ENCODE peak calls at places on chromosomes 1 and 21, in seven cellular contexts. D, X, F, R, B, N and E are unnamed samples. For H3K4me1, the result is how much of the 10 kb centered on the place peaks cover.

GRCh38 chr1:51203121-51203873 is 32.8 kb upstream of the RNF11 start:
- DNase-seq in D (no peak), X (no peak), F (no peak), R (no peak), B (no peak), N (no peak), E (no peak)

GRCh38 chr21:44603911-44604310 is 3.5 kb downstream of the KRTAP10-7 start:
- DNase-seq in D (no peak), X (no peak), F (no peak), R (no peak), B (no peak), N (no peak), E (no peak)

GRCh38 chr1:204348722-204349121 is 11.0 kb downstream of the PLEKHA6 start:
- DNase-seq in D (peak), X (peak), F (no peak), R (peak), B (no peak), N (peak), E (peak)

GRCh38 chr1:229097356-229097755 is 173.6 kb upstream of the RAB4A start:
- DNase-seq in D (no peak), X (no peak), F (no peak), R (no peak), B (no peak), N (no peak), E (no peak)

GRCh38 chr21:31326478-31327247 is 17.4 kb downstream of the TIAM1 start:
- DNase-seq in D (no peak), X (no peak), F (no peak), R (no peak), B (peak), N (no peak), E (no peak)

GRCh38 chr1:9345922-9346321 is 53.2 kb downstream of the SPSB1 start:
- DNase-seq in D (no peak), X (no peak), F (no peak), R (no peak), B (no peak), N (no peak), E (no peak)

GRCh38 chr1:103106426-103107321 is 1.6 kb downstream of the COL11A1 start:
- DNase-seq in D (peak), X (peak), F (no peak), R (no peak), B (no peak), N (peak), E (peak)

GRCh38 chr1:8398086-8398485 is 80.2 kb downstream of the SLC45A1 start:
- DNase-seq in D (no peak), X (no peak), F (no peak), R (no peak), B (no peak), N (no peak), E (no peak)

GRCh38 chr1:65717815-65718454 is 74.8 kb upstream of the PDE4B start:
- DNase-seq in D (no peak), X (no peak), F (no peak), R (no peak), B (no peak), N (no peak), E (no peak)

GRCh38 chr1:194512957-194513356 is 1326.5 kb upstream of the B3GALT2 start:
- DNase-seq in D (no peak), X (no peak), F (no peak), R (no peak), B (no peak), N (no peak), E (no peak)

GRCh38 chr1:39154553-39155361 is 49.7 kb upstream of the MACF1 start:
- DNase-seq in D (peak), X (peak), F (no peak), R (peak), B (no peak), N (peak), E (peak)

GRCh38 chr1:62725981-62726588 is 37.9 kb upstream of the DOCK7 start:
- DNase-seq in D (no peak), X (no peak), F (no peak), R (no peak), B (no peak), N (no peak), E (no peak)

GRCh38 chr1:43460988-43461693 is 7.4 kb upstream of the HYI start:
- DNase-seq in D (no peak), X (no peak), F (no peak), R (no peak), B (no peak), N (no peak), E (no peak)

GRCh38 chr1:30847358-30847972 is 61.1 kb downstream of the SDC3 start:
- DNase-seq in D (peak), X (peak), F (no peak), R (peak), B (no peak), N (no peak), E (peak)

GRCh38 chr1:47440052-47440848 is 2.4 kb downstream of the FOXD2 start:
- DNase-seq in D (no peak), X (no peak), F (no peak), R (no peak), B (no peak), N (no peak), E (no peak)

GRCh38 chr1:47442202-47442601 is 4.4 kb downstream of the FOXD2 start:
- DNase-seq in D (no peak), X (no peak), F (no peak), R (no peak), B (no peak), N (no peak), E (no peak)

GRCh38 chr1:47439151-47440051 is 1.6 kb downstream of the FOXD2 start:
- DNase-seq in D (no peak), X (no peak), F (no peak), R (no peak), B (no peak), N (no peak), E (no peak)

GRCh38 chr1:47441450-47442106 is 3.7 kb downstream of the FOXD2 start:
- DNase-seq in D (no peak), X (no peak), F (no peak), R (no peak), B (no peak), N (no peak), E (no peak)

DNA sequence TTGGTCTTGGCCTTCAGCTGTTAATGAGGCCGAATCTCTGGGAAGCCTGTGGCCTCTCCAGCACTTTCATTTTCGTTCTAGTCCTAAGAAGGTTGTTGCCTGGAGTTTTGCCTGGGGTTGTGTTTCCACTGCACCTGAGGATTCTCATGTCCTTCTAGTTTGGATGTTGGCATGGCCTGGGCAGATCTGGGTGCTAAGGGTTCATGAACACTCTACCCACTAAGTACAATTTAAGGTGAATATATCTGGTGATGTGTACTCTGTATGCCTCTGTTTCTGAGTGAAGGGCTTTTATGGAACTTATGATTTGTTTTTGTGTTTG is 3.0 kb downstream of the FOXD2 start:
- DNase-seq in D (no peak), X (no peak), F (no peak), R (no peak), B (no peak), N (no peak), E (no peak)
- H3K4me1 ChIP-seq in D (under half), X (under half), F (under half), R (under half), B (under half), N (under half), E (under half)

GRCh38 chr1:206584265-206584648 is 28.0 kb downstream of the EIF2D start:
- DNase-seq in D (no peak), X (no peak), F (no peak), R (no peak), B (no peak), N (no peak), E (no peak)
- H3K4me1 ChIP-seq in D (under half), X (under half), F (under half), R (under half), B (half or more), N (under half), E (under half)

GRCh38 chr1:21863981-21864380 is 51.9 kb downstream of the LDLRAD2 start:
- DNase-seq in D (no peak), X (no peak), F (no peak), R (no peak), B (no peak), N (no peak), E (no peak)
- H3K4me1 ChIP-seq in D (under half), X (under half), F (under half), R (under half), B (under half), N (under half), E (under half)

DNA sequence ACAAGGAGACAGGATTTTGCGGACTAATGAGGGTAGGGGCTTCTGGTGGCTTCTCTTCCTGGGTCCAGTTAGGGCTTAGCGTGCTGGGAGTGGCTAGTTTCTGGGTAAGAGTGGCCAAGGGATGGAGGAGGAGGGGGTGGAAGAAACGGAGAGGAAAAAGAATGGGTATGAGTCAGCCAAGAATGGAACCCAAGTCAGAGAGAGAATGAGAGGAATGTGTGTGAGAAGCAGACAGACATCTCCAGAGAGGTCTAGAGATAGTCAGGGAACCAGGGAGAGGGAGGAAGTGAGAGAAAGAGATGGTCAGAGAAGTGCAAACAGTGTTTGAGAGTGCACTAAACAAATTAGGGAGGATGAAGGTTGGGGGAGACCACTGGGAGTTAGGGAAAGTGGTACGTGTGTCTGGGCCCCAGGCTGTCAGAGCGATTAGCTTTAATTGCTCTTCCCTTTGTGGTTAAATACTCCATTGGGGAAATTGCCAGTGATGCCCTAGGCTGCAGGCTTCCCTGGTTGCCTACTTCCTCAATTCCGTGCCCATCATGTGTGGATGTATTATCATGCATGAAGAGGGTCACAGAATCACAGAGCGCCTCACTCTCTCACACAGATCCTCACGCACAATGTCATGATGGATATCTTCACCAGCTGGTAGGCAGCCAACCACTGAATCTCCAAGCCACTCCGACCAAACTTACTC is 1.4 kb downstream of the PEA15 start:
- DNase-seq in D (no peak), X (no peak), F (no peak), R (no peak), B (no peak), N (no peak), E (no peak)
- H3K4me1 ChIP-seq in D (under half), X (half or more), F (half or more), R (under half), B (under half), N (under half), E (under half)

GRCh38 chr1:182993746-182994145 is 29.5 kb upstream of the LAMC1 start:
- DNase-seq in D (no peak), X (no peak), F (no peak), R (no peak), B (no peak), N (no peak), E (no peak)

GRCh38 chr1:182998482-182998881 is 24.7 kb upstream of the LAMC1 start:
- DNase-seq in D (no peak), X (no peak), F (no peak), R (no peak), B (no peak), N (no peak), E (no peak)

GRCh38 chr1:182995894-182996293 is 27.3 kb upstream of the LAMC1 start:
- DNase-seq in D (no peak), X (no peak), F (no peak), R (no peak), B (no peak), N (no peak), E (no peak)

GRCh38 chr1:183000161-183000560 is 23.1 kb upstream of the LAMC1 start:
- DNase-seq in D (no peak), X (no peak), F (no peak), R (no peak), B (no peak), N (no peak), E (no peak)

GRCh38 chr1:182996816-182997215 is 26.4 kb upstream of the LAMC1 start:
- DNase-seq in D (no peak), X (no peak), F (no peak), R (no peak), B (no peak), N (no peak), E (no peak)
- H3K4me1 ChIP-seq in D (under half), X (under half), F (under half), R (under half), B (under half), N (under half), E (under half)

GRCh38 chr1:3610823-3611169 is 512 bp downstream of the MEGF6 start:
- DNase-seq in D (no peak), X (no peak), F (no peak), R (no peak), B (no peak), N (no peak), E (no peak)
- H3K4me1 ChIP-seq in D (under half), X (under half), F (under half), R (under half), B (under half), N (under half), E (under half)

GRCh38 chr1:225026701-225027100 is 97.2 kb downstream of the DNAH14 start:
- DNase-seq in D (no peak), X (no peak), F (no peak), R (no peak), B (no peak), N (no peak), E (no peak)
- H3K4me1 ChIP-seq in D (under half), X (under half), F (under half), R (under half), B (under half), N (under half), E (under half)

DNA sequence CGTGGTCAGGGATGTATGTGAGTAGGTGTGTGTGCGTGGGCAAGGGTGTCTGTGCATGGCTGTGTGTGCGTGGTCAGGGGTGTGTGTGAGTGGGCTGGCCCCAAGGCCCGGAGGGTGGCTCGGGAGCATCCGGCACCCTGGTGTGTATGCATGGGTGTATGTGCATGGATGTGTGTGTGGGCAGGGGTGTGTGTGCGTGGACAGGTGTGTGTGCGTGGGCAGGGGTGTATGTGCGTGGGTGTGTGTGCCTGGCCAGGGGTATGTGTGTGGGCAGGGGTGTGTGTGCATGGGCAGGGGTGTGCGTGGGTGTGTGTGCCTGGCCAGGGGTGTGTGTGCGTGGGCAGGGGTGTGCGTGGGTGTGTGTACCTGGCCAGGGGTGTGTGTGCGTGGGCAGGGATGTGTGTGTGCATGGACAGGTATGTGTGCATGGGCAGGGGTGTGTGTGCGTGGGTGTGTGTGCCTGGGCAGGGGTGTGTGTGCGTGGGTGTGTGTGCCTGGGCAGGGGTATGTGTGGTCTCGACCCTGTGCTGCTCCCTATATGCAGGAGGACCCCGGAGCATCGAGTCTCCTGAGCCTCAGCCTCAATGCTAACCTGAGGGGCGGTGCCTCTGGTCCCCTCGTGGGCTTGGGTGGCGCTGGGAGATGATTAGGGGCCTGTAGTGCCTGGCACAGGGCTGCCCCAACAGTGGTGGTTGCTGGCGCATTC is 16.3 kb downstream of the ARHGEF16 start:
- DNase-seq in D (no peak), X (no peak), F (no peak), R (no peak), B (no peak), N (no peak), E (no peak)
- H3K4me1 ChIP-seq in D (under half), X (under half), F (under half), R (under half), B (under half), N (under half), E (under half)

GRCh38 chr1:226983998-226984364 is 43.9 kb downstream of the COQ8A start:
- DNase-seq in D (no peak), X (no peak), F (no peak), R (no peak), B (no peak), N (no peak), E (no peak)

GRCh38 chr1:226983247-226983997 is 43.3 kb downstream of the COQ8A start:
- DNase-seq in D (no peak), X (no peak), F (no peak), R (no peak), B (no peak), N (no peak), E (no peak)

GRCh38 chr1:226985239-226985838 is 45.2 kb downstream of the COQ8A start:
- DNase-seq in D (no peak), X (no peak), F (no peak), R (no peak), B (no peak), N (no peak), E (no peak)

GRCh38 chr1:226985839-226986463 is 45.9 kb downstream of the COQ8A start:
- DNase-seq in D (no peak), X (no peak), F (no peak), R (no peak), B (no peak), N (no peak), E (no peak)

GRCh38 chr1:226984521-226985238 is 44.6 kb downstream of the COQ8A start:
- DNase-seq in D (no peak), X (no peak), F (no peak), R (no peak), B (no peak), N (no peak), E (no peak)
- H3K4me1 ChIP-seq in D (under half), X (under half), F (under half), R (under half), B (under half), N (under half), E (under half)